ENCODE peak calls at places on chromosomes 16 and 17, in ten cellular contexts. X, E, U, R, K, B, D, J, L and Y are unnamed samples.

GRCh38 chr16:69595127-69596036 is 29.6 kb downstream of the NFAT5 start:
- DNase-seq in D (no peak), X (no peak), J (no peak), U (no peak), E (no peak), B (peak; percentile 37), L (no peak), K (peak; percentile 76), R (no peak), Y (no peak)

GRCh38 chr17:8224891-8225812 is 14.8 kb upstream of the AURKB start:
- DNase-seq in R (no peak), D (no peak), L (no peak), K (no peak), B (no peak), J (peak; percentile 40), E (no peak), X (no peak), U (no peak), Y (no peak)

GRCh38 chr16:51164167-51164566 is 13.1 kb upstream of the SALL1 start:
- DNase-seq in K (peak; percentile 67), J (no peak), R (no peak), X (no peak), U (no peak), E (no peak), D (no peak), L (no peak), B (no peak), Y (no peak)

GRCh38 chr16:78740269-78740668 is 640.8 kb downstream of the WWOX start:
- DNase-seq in B (no peak), U (no peak), J (no peak), K (no peak), R (no peak), L (no peak), X (no peak), D (no peak), E (no peak), Y (peak; percentile 71)

GRCh38 chr17:31525801-31526549 is 134.5 kb downstream of the RAB11FIP4 start:
- DNase-seq in D (no peak), L (no peak), U (no peak), J (peak; percentile 25), B (peak; percentile 24), R (no peak), E (no peak), X (peak; percentile 87), K (no peak), Y (peak; percentile 48)

GRCh38 chr17:76697702-76698465 is 12.9 kb downstream of the MXRA7 start:
- DNase-seq in X (peak; percentile 78), J (no peak), K (peak; percentile 60), L (no peak), B (no peak), D (no peak), E (no peak), U (no peak), R (no peak), Y (no peak)

GRCh38 chr16:26344976-26345375 is 653.2 kb downstream of the HS3ST4 start:
- DNase-seq in U (no peak), L (no peak), X (no peak), R (no peak), D (no peak), B (no peak), J (no peak), K (no peak), E (no peak), Y (no peak)

GRCh38 chr16:65889533-65889966 is 476.9 kb upstream of the CDH5 start:
- DNase-seq in L (no peak), J (peak; percentile 11), D (no peak), B (no peak), E (no peak), R (no peak), X (peak; percentile 55), U (no peak), K (peak; percentile 7), Y (no peak)

GRCh38 chr17:5584971-5585794 is 874 bp upstream of the NLRP1 start:
- DNase-seq in J (no peak), D (no peak), R (no peak), B (no peak), X (no peak), K (peak; percentile 89), E (peak; percentile 69), L (no peak), U (no peak), Y (no peak)

GRCh38 chr17:29958947-29959657 is 17.7 kb downstream of the EFCAB5 start:
- DNase-seq in E (no peak), U (no peak), B (no peak), D (no peak), X (no peak), J (no peak), R (no peak), K (peak; percentile 49), L (no peak), Y (no peak)

GRCh38 chr17:17351356-17351891 is 48.3 kb downstream of the NT5M start:
- DNase-seq in E (no peak), X (no peak), K (no peak), R (no peak), B (no peak), D (no peak), J (no peak), U (no peak), L (no peak), Y (peak; percentile 43)

GRCh38 chr16:29852654-29853053 is 10.4 kb downstream of the CDIPT start:
- DNase-seq in L (no peak), J (no peak), R (no peak), K (peak; percentile 72), U (no peak), X (no peak), E (no peak), D (no peak), B (no peak), Y (no peak)

GRCh38 chr16:12794486-12795399 is 8.9 kb downstream of the CPPED1 start:
- DNase-seq in L (no peak), X (no peak), J (no peak), B (no peak), K (no peak), D (no peak), U (peak; percentile 37), R (no peak), E (no peak), Y (no peak)

GRCh38 chr17:954431-955164 is 25.0 kb downstream of the NXN start:
- DNase-seq in J (no peak), K (peak; percentile 95), X (peak; percentile 74), L (no peak), B (peak; percentile 90), R (no peak), D (no peak), U (peak; percentile 29), E (peak; percentile 62), Y (no peak)

DNA sequence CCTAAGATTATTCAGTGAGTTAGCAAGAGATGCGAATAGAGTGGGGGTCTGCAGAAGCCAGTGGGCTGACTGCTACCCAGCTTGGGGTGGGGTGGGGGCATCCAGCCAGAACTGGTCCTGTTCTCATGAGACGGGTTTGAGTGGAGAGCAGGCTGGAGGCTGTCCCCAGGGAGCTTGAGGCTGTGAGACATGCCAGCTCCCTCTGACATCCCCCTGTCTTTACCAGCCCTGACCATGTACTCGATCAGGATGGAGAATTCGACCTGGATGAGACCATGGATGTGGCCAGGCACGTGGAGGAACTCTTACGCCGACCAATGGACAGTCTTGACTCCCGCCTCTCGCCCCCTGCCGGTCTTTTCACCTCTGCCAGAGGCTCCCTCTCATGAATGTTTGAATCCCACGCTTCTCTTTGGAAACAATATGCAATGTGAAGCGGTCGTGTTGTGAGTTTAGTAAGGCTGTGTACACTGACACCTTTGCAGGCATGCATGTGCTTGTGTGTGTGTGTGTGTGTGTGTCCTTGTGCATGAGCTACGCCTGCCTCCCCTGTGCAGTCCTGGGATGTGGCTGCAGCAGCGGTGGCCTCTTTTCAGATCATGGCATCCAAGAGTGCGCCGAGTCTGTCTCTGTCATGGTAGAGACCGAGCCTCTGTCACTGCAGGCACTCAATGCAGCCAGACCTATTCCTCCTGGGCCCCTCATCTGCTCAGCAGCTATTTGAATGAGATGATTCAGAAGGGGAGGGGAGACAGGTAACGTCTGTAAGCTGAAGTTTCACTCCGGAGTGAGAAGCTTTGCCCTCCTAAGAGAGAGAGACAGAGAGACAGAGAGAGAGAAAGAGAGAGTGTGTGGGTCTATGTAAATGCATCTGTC is 22.2 kb downstream of the STAT5A start:
- DNase-seq in U (no peak), L (no peak), D (no peak), X (peak; percentile 82), R (no peak), K (no peak), B (no peak), E (no peak), J (no peak), Y (no peak)
- H3K36me3 ChIP-seq in U (no peaks in the 10 kb centered on the region), L (peaks cover 6% of the 10 kb centered on the region), D (peaks cover 47% of the 10 kb centered on the region), X (peaks cover 5% of the 10 kb centered on the region), R (peaks cover 30% of the 10 kb centered on the region), K (peaks cover 25% of the 10 kb centered on the region), B (peaks cover 2% of the 10 kb centered on the region), E (peaks cover 87% of the 10 kb centered on the region), J (peaks cover 4% of the 10 kb centered on the region), Y (no peaks in the 10 kb centered on the region)

DNA sequence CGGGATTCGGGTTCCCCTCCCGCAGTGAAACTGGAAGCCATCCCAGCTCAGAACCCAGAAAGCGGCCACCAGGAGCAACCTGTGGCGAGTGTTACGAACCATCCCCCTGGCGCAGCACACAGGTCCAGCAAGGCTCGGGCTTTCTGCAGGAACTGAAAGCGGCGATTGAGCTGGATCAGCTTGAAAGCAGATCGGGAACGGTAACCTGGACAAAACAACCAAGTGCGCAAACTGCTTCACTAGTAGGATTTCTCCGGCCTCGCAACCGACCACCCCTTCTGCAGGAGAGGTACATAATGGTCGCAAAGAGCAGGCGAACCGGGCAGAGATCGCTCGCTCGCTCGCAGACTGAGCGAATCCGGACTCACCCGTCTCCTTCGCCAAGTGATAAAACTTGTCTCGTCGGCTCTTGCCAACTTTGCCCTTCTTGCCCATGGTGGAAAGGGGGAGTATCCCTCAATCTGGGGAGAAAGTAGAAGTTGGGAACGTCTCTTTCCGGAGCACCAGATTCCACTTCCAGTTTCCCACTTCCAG is 696 bp upstream of the PSMC5 start:
- DNase-seq in D (no peak), L (no peak), U (no peak), B (no peak), X (peak; percentile 74), E (no peak), R (no peak), J (no peak), K (peak; percentile 41), Y (no peak)
- H3K36me3 ChIP-seq in D (peaks cover 66% of the 10 kb centered on the region), L (peaks cover 22% of the 10 kb centered on the region), U (no peaks in the 10 kb centered on the region), B (peaks cover 40% of the 10 kb centered on the region), X (peaks cover 72% of the 10 kb centered on the region), E (peaks cover 71% of the 10 kb centered on the region), R (peaks cover 65% of the 10 kb centered on the region), J (no peaks in the 10 kb centered on the region), K (peaks cover 63% of the 10 kb centered on the region), Y (no peaks in the 10 kb centered on the region)

GRCh38 chr17:37543527-37544122 is 53.9 kb downstream of the DUSP14 start:
- DNase-seq in U (no peak), X (no peak), L (no peak), R (no peak), D (no peak), B (no peak), K (no peak), J (no peak), E (no peak), Y (no peak)
- H3K36me3 ChIP-seq in U (no peaks in the 10 kb centered on the region), X (peaks cover 59% of the 10 kb centered on the region), L (peaks cover 16% of the 10 kb centered on the region), R (peaks cover 34% of the 10 kb centered on the region), D (peaks cover 46% of the 10 kb centered on the region), B (peaks cover 12% of the 10 kb centered on the region), K (peaks cover 29% of the 10 kb centered on the region), J (peaks cover 4% of the 10 kb centered on the region), E (peaks cover 60% of the 10 kb centered on the region), Y (peaks cover 51% of the 10 kb centered on the region)

DNA sequence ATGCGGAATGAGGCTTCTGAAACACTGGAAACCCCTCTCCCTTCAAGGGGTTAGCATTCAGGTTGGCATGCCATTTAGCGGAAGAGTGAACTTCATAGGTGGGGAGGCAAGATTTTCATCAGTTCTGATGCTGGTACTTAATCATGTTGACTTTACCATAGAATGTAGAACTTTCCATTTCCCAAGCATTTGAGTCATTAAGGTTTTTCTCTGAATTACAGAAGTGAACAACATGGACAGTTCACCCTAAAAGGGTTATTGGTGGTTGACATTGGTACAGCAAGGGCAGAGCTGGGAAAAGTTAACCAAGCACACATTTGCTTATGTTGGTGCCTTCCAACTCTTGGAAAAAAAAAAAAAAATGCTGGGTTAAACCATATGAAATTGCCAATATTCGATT is 39.1 kb downstream of the GAN start:
- DNase-seq in E (no peak), B (no peak), X (no peak), K (no peak), R (no peak), D (no peak), J (no peak), L (no peak), U (no peak), Y (no peak)
- H3K36me3 ChIP-seq in E (peaks cover 27% of the 10 kb centered on the region), B (peaks cover 10% of the 10 kb centered on the region), X (peaks cover 56% of the 10 kb centered on the region), K (peaks cover 1% of the 10 kb centered on the region), R (no peaks in the 10 kb centered on the region), D (peaks cover 6% of the 10 kb centered on the region), J (no peaks in the 10 kb centered on the region), L (no peaks in the 10 kb centered on the region), U (no peaks in the 10 kb centered on the region), Y (peaks cover 38% of the 10 kb centered on the region)